ENCODE peak calls at places on chromosomes 7 and 10, in four cellular contexts. L is H9, M is mesenchymal stem cell, K is H1. W is an unnamed sample.

GRCh38 chr7:17207220-17207619 is 91.2 kb upstream of the AHR start:
- DNase-seq in L (no peak), K (no peak), M (no peak), W (no peak)

GRCh38 chr7:110600983-110601382 is 489.9 kb upstream of the LRRN3 start:
- DNase-seq in K (no peak), M (no peak), L (no peak), W (no peak)

GRCh38 chr10:26491934-26492333 is 53.8 kb downstream of the APBB1IP start:
- DNase-seq in M (no peak), K (no peak), L (no peak), W (no peak)

GRCh38 chr10:7891634-7892033 is 73.3 kb downstream of the TAF3 start:
- DNase-seq in L (no peak), M (peak; percentile 12), K (no peak), W (no peak)

GRCh38 chr10:25263931-25264330 is 89.1 kb downstream of the GPR158 start:
- DNase-seq in L (no peak), K (no peak), M (no peak), W (no peak)

GRCh38 chr7:28176174-28176573 is 4.4 kb downstream of the JAZF1 start:
- DNase-seq in L (no peak), K (no peak), M (peak; percentile 31), W (no peak)

GRCh38 chr10:58435297-58435696 is 50.1 kb downstream of the TFAM start:
- DNase-seq in L (peak; percentile 37), K (no peak), M (peak; percentile 99), W (no peak)

GRCh38 chr7:88432321-88432720 is 125.6 kb upstream of the STEAP4 start:
- DNase-seq in K (no peak), M (no peak), L (no peak), W (no peak)

GRCh38 chr7:140404565-140405080 is 765 bp downstream of the RAB19 start:
- DNase-seq in M (no peak), L (no peak), K (no peak), W (no peak)

GRCh38 chr7:24401628-24402593 is 117.9 kb downstream of the NPY start:
- DNase-seq in L (no peak), K (no peak), M (peak; percentile 32), W (no peak)

GRCh38 chr7:23018747-23019146 is 4.8 kb upstream of the HYCC1 start:
- DNase-seq in L (no peak), K (no peak), M (no peak), W (peak; percentile 12)

GRCh38 chr7:30751696-30752273 is at the start of gene INMT:
- DNase-seq in L (no peak), K (no peak), M (peak; percentile 30), W (no peak)

GRCh38 chr7:149624006-149624405 is 126.4 kb upstream of the ZNF746 start:
- DNase-seq in M (peak; percentile 34), L (no peak), K (no peak), W (no peak)

GRCh38 chr10:90326498-90327267 is 531.2 kb downstream of the HTR7 start:
- DNase-seq in K (no peak), L (no peak), M (peak; percentile 45), W (no peak)

GRCh38 chr7:73966062-73966940 is 61.7 kb upstream of the ELN start:
- DNase-seq in K (no peak), M (no peak), L (no peak), W (no peak)

GRCh38 chr10:45000138-45000763 is 472 bp upstream of the ZNF22 start:
- DNase-seq in L (no peak), K (no peak), M (peak; percentile 36), W (no peak)

GRCh38 chr10:29469481-29470354 is 165.1 kb downstream of the SVIL start:
- DNase-seq in K (no peak), M (no peak), L (no peak), W (no peak)

GRCh38 chr7:44962483-44963251 is 16.1 kb downstream of the MYO1G start:
- DNase-seq in L (peak; percentile 62), K (no peak), M (peak; percentile 42), W (no peak)

GRCh38 chr7:147523056-147523455 is 1067.5 kb upstream of the C7orf33 start:
- DNase-seq in M (no peak), L (no peak), K (no peak), W (no peak)

GRCh38 chr7:30914611-30915601 is 3.3 kb downstream of the AQP1 start:
- DNase-seq in K (no peak), L (no peak), M (peak; percentile 69), W (no peak)

GRCh38 chr7:50711271-50712175 is 71.2 kb downstream of the GRB10 start:
- DNase-seq in L (no peak), M (no peak), K (no peak), W (no peak)

GRCh38 chr7:134605978-134606923 is 40.4 kb upstream of the BPGM start:
- DNase-seq in M (peak; percentile 62), K (no peak), L (peak; percentile 51), W (peak; percentile 50)

GRCh38 chr7:2518737-2519118 is 846 bp upstream of the LFNG start:
- DNase-seq in M (no peak), L (no peak), K (no peak), W (no peak)

GRCh38 chr10:97726636-97727178 is 10.2 kb upstream of the ZFYVE27 start:
- DNase-seq in M (peak; percentile 87), K (no peak), L (peak; percentile 88), W (no peak)

GRCh38 chr10:3424102-3424803 is 251.7 kb upstream of the PITRM1 start:
- DNase-seq in K (no peak), L (no peak), M (peak; percentile 82), W (no peak)

GRCh38 chr10:3287566-3288445 is 115.2 kb upstream of the PITRM1 start:
- DNase-seq in K (no peak), L (no peak), M (no peak), W (no peak)

GRCh38 chr10:43258032-43258921 is 8.6 kb downstream of the RASGEF1A start:
- DNase-seq in K (no peak), M (no peak), L (no peak), W (no peak)

GRCh38 chr7:42181566-42181965 is 55.4 kb downstream of the GLI3 start:
- DNase-seq in K (no peak), M (no peak), L (no peak), W (no peak)

GRCh38 chr7:151756076-151756731 is 120.7 kb downstream of the PRKAG2 start:
- DNase-seq in K (no peak), L (no peak), M (peak; percentile 79), W (no peak)

GRCh38 chr10:108490931-108491330 is 1326.4 kb upstream of the SORCS1 start:
- DNase-seq in K (no peak), M (no peak), L (no peak), W (no peak)

DNA sequence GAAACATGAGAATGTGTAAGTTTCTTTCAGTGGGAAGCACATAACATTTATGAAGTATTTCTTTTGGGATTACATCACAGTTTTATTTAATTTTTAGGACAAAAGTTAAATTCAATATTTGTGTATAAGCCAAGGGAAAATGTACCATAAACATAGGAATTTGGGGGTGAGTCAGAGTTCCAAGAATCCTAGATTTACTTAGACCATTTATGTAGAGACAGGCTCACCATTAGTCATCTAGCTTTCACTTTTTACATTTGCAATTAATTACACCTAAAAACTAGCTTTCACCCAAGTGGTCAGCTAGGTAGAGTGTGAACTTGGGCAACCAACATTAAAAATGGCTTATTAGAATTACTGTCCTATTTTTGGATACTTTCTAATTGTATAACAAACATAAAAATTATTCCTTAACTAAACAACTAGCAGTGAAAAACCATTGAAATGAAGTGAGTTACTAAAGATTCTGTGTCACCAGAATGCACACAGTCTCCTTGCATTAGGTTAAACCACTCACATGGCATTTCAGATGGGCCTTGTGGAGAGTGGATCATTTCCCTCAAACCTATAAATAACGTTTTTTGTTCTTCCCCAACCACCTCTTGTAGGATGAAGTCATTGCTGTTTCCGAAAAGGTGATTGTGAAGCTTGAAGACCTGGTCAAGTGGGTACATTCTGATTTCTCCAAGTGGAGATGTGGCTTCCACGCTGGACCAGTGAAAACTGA is 38.2 kb downstream of the ARID5B start:
- DNase-seq in L (no peak), M (peak; percentile 79), K (no peak), W (no peak)
- H2BK15ac ChIP-seq in L (no peak overlapping the region), M (no peak overlapping the region), K (no peak overlapping the region), W (no peak overlapping the region)

DNA sequence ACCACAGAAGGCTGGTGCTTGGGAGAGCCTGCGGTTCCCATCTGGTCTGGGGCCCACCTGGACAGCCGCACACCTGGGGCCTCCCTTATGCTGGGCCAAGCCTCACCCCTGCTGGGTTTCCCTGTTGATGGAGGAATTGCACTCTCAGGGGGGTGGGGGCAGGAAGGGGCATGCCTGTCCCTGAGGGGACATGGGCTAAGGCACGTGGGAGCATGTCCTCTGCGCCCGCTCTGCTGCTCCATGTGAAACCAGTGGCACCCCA is 43.4 kb downstream of the OAT start:
- DNase-seq in K (no peak), L (no peak), M (no peak), W (no peak)
- H3K23ac ChIP-seq in K (no peak overlapping the region), L (no peak overlapping the region), M (no peak overlapping the region), W (no peak overlapping the region)

GRCh38 chr7:49037348-49038210 is 113.2 kb downstream of the CDC14C start:
- DNase-seq in M (no peak), L (no peak), K (no peak), W (no peak)
- H2AFZ ChIP-seq in M (no peak overlapping the region), L (no peak overlapping the region), K (no peak overlapping the region), W (peak overlapping the region; percentile 55)

GRCh38 chr7:129466796-129467195 is 32.6 kb downstream of the STRIP2 start:
- DNase-seq in M (no peak), L (no peak), K (no peak), W (no peak)
- H2BK15ac ChIP-seq in M (no peak overlapping the region), L (no peak overlapping the region), K (no peak overlapping the region), W (no peak overlapping the region)

GRCh38 chr10:70191906-70192305 is 21.6 kb upstream of the SAR1A start:
- DNase-seq in K (no peak), M (peak; percentile 95), L (no peak), W (no peak)

GRCh38 chr10:70190581-70190980 is 20.3 kb upstream of the SAR1A start:
- DNase-seq in M (peak; percentile 29), L (no peak), K (no peak), W (no peak)

GRCh38 chr10:70191161-70191770 is 21.0 kb upstream of the SAR1A start:
- DNase-seq in L (no peak), M (no peak), K (no peak), W (no peak)

GRCh38 chr10:70193391-70193844 is 23.1 kb upstream of the SAR1A start:
- DNase-seq in L (no peak), M (no peak), K (no peak), W (no peak)

GRCh38 chr10:70192325-70192966 is 22.1 kb upstream of the SAR1A start:
- DNase-seq in L (no peak), M (peak; percentile 89), K (no peak), W (no peak)
- H3K23ac ChIP-seq in L (no peak overlapping the region), M (no peak overlapping the region), K (no peak overlapping the region), W (no peak overlapping the region)

DNA sequence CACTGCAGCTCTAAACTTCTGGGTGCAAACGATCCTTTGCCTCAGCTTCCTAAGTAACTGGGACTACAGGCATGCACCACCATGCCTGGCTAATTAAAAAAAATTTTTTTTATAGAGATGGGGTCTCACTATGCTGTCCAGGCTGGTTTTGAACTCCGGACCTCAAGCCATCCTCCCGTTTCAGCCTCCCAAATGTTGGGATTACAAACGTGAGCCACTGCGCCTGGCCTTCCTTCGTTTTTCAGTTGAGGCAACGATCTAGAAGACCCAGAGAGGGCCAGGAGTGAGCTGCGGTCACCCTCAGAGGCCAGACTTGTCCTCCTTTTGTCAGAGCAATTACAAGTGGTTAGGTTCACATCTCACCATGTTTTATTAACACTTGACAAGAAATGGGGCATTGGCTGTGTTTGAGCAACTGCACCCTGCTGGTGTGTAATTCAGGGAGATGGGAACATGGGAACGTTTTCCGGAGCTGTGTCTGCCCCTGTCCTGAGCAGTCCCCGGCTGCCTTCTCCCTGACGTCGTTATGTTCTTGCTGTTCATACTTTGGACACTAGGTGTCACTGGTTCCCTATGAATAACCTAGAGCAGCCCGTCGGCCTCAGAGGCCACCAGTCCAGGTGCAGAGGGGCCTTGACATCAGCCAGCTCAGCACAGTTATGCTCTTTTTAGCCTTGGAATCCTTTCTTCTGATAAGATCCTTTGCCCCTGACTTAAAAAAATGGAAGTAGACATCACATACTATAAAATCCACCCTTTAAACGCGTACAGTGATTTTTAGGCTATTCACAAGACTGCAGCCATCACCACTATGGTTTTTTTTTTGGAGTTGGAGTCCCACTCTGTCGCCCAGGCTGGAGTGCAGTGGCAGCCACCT is 375.0 kb downstream of the TYW1 start:
- DNase-seq in L (peak; percentile 84), M (peak; percentile 68), K (peak; percentile 61), W (peak; percentile 82)
- H2AFZ ChIP-seq in L (no peak overlapping the region), M (no peak overlapping the region), K (peak overlapping the region; percentile 54), W (peak overlapping the region; percentile 55)